ENCODE peak calls at places on chromosomes 1 and 21, in seven cellular contexts. T is psoas muscle, L is cardiac fibroblast, B is dorsolateral prefrontal cortex, H is AG09309, G is lower lobe of right lung, A is BJ. I is an unnamed sample.

GRCh38 chr1:222461941-222462340 is 86.0 kb downstream of the HHIPL2 start:
- DNase-seq in T (no peak), L (no peak), B (no peak), H (no peak), G (no peak), A (no peak), I (no peak)

GRCh38 chr21:31524140-31524539 is 135.4 kb upstream of the SOD1 start:
- DNase-seq in T (no peak), L (no peak), B (no peak), H (no peak), G (no peak), A (no peak), I (no peak)

GRCh38 chr21:45861156-45861870 is 120.3 kb upstream of the COL6A1 start:
- DNase-seq in T (no peak), L (no peak), B (no peak), H (no peak), G (no peak), A (no peak), I (no peak)

GRCh38 chr21:32772281-32773047 is 909 bp upstream of the PAXBP1 start:
- DNase-seq in T (peak), L (peak), B (no peak), H (no peak), G (no peak), A (no peak), I (no peak)

GRCh38 chr1:66495490-66495889 is 38.5 kb upstream of the SGIP1 start:
- DNase-seq in T (no peak), L (no peak), B (no peak), H (peak), G (no peak), A (peak), I (no peak)

GRCh38 chr21:14838400-14838799 is 226.4 kb downstream of the NRIP1 start:
- DNase-seq in T (no peak), L (no peak), B (no peak), H (no peak), G (no peak), A (no peak), I (no peak)

GRCh38 chr1:182114627-182115023 is 53.1 kb upstream of the ZNF648 start:
- DNase-seq in T (no peak), L (no peak), B (no peak), H (no peak), G (no peak), A (no peak), I (no peak)

GRCh38 chr1:67711850-67712202 is 26.8 kb downstream of the GADD45A start:
- DNase-seq in T (no peak), L (no peak), B (no peak), H (no peak), G (no peak), A (no peak), I (no peak)

GRCh38 chr1:245051349-245052221 is 103.2 kb upstream of the KIF26B start:
- DNase-seq in T (no peak), L (peak), B (no peak), H (no peak), G (peak), A (no peak), I (no peak)

GRCh38 chr1:62720946-62721554 is 32.9 kb upstream of the DOCK7 start:
- DNase-seq in T (no peak), L (peak), B (no peak), H (no peak), G (no peak), A (no peak), I (no peak)

GRCh38 chr1:69479734-69480133 is 88.0 kb upstream of the LRRC7 start:
- DNase-seq in T (no peak), L (no peak), B (no peak), H (no peak), G (no peak), A (no peak), I (no peak)

GRCh38 chr1:50415235-50416149 is 7.8 kb downstream of the DMRTA2 start:
- DNase-seq in T (no peak), L (no peak), B (no peak), H (no peak), G (no peak), A (no peak), I (no peak)

GRCh38 chr1:208781391-208782035 is 537.3 kb upstream of the PLXNA2 start:
- DNase-seq in T (no peak), L (no peak), B (no peak), H (no peak), G (no peak), A (no peak), I (no peak)

GRCh38 chr1:191022856-191023255 is 545.2 kb upstream of the BRINP3 start:
- DNase-seq in T (no peak), L (peak), B (no peak), H (no peak), G (no peak), A (no peak), I (no peak)

GRCh38 chr1:94081566-94082344 is 39.2 kb downstream of the ABCA4 start:
- DNase-seq in T (no peak), L (peak), B (no peak), H (peak), G (no peak), A (peak), I (no peak)

GRCh38 chr1:226586116-226586515 is 37.6 kb downstream of the STUM start:
- DNase-seq in T (no peak), L (no peak), B (no peak), H (no peak), G (no peak), A (no peak), I (no peak)

GRCh38 chr1:39268906-39269305 is 64.4 kb downstream of the MACF1 start:
- DNase-seq in T (no peak), L (no peak), B (peak), H (no peak), G (no peak), A (no peak), I (no peak)

GRCh38 chr1:24932284-24932683 is 2.2 kb upstream of the RUNX3 start:
- DNase-seq in T (no peak), L (peak), B (no peak), H (no peak), G (peak), A (no peak), I (peak)
- TF ChIP-seq CTCF in T (peak), L (no peak), B (peak), H (peak), G (peak), A (no peak), I (peak)

DNA sequence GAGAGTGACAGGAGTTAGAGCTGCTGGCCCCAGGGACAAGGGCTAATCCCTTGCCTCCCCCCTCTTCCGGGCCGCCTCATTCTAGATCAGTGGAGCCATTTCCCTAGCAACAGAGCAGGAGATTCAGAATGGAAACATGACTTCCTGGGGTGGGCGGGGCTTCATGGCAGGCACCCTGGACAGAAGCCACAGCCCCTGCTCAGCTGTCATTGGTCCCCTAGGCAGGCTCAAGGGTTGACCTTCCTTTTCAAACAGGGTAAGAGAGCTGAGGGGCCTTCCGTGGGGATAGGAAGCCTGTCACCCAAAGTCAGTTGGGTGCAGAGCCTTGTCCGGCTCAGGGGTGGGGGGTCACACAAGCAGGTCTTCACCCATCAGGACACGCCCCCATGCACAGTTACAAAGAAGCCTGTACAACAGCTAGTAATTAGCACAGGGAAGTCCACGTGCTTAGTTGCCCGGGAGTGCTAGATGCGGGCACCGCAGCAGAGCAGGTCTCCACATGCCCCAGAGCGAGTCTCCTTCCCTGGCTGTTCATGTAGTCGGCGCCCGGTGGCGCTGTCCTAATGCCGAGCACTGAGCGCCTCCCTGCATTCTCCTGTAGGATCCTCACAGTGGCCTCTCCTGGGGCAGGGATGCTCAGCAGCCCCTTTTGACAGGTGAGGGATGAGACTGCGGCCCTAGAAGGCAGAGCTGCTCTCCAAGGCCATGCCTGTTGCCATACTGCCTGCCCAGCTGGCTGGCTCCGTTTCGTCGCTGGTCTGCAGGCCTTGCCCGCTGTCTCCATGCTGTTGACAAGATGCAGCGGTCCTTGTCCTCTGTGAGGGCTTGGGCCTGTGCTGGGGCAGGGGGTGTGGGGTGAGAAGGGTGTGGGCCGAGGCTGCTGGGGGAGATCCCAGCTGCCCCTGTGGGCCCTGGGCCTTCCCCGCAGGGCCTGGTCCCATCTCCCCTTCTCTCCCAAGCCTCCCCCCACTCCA is 5.1 kb downstream of the TMEM201 start:
- DNase-seq in T (peak), L (peak), B (peak), H (no peak), G (peak), A (no peak), I (peak)
- TF ChIP-seq CTCF in T (no peak), L (no peak), B (no peak), H (no peak), G (no peak), A (no peak), I (no peak)

GRCh38 chr21:26683996-26684395 is 110.9 kb upstream of the CYYR1 start:
- DNase-seq in T (no peak), L (no peak), B (no peak), H (no peak), G (no peak), A (no peak), I (no peak)

GRCh38 chr21:26674324-26674723 is 101.2 kb upstream of the CYYR1 start:
- DNase-seq in T (no peak), L (no peak), B (no peak), H (no peak), G (no peak), A (no peak), I (no peak)

GRCh38 chr21:26684866-26685265 is 111.8 kb upstream of the CYYR1 start:
- DNase-seq in T (no peak), L (no peak), B (no peak), H (no peak), G (no peak), A (no peak), I (no peak)

DNA sequence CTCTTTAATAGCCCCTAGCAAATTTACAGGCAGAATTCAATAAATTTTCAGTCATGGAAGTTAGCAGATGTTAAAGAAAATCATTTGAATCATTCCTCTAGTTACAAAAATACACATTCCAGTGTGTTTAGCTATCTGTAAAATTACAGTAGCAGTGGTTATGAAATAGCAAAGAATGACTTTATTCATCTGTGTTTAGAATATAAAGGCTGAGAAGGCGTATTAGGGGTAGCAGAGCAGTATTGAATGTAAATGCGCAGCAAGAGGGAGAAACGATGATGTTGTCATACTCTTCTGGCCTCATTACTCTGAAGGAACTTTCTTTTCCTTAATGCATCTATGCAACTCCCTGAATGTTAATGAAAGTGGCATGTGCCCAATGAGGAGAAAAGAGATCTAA is 106.2 kb upstream of the CYYR1 start:
- DNase-seq in T (no peak), L (no peak), B (no peak), H (no peak), G (no peak), A (no peak), I (no peak)
- TF ChIP-seq CTCF in T (no peak), L (no peak), B (no peak), H (no peak), G (no peak), A (no peak), I (no peak)

DNA sequence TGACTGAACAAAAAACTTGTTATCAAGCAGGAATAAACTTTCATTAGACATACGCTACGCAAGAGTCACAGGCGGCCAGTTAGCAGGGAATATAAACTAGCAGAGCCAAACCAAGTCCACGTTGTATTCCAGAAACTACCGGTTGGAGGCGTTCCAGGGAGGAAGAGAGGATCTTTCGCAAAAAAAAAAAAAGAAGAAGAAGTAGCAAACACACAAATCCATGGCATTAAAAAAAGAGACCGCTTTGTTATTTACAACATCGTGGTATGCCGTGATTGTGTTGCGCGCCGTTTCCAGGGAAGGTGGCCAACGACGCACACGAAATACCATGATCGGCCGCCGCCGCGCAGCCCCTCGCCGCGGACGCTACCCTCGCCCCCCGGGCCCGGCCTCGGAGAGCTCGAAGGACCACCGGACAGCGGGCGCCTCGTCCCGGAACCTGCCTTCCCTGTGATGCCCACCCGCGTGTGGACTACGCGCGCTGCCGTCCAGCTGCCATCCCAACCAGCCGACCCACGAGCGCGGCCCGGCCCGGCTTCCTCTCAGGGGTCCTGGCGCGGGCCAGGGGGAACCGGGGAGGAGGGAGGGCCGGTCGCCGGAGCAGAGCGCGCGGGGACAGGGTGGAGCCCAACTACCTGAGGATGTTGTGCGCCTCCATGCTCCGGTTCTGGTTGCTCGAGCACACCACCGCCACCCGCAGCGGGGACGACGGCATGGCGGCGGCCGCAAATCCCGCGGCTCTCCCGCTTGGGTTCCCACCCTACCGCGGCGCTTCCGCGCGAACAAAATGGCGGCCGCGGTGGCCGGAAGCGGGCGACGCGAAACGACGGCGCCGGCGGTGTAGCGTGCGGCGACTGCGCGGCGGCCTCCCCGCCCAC is 581 bp downstream of the SSU72 start:
- DNase-seq in T (peak), L (peak), B (peak), H (no peak), G (peak), A (no peak), I (no peak)
- TF ChIP-seq CTCF in T (peak), L (peak), B (no peak), H (peak), G (no peak), A (peak), I (peak)

DNA sequence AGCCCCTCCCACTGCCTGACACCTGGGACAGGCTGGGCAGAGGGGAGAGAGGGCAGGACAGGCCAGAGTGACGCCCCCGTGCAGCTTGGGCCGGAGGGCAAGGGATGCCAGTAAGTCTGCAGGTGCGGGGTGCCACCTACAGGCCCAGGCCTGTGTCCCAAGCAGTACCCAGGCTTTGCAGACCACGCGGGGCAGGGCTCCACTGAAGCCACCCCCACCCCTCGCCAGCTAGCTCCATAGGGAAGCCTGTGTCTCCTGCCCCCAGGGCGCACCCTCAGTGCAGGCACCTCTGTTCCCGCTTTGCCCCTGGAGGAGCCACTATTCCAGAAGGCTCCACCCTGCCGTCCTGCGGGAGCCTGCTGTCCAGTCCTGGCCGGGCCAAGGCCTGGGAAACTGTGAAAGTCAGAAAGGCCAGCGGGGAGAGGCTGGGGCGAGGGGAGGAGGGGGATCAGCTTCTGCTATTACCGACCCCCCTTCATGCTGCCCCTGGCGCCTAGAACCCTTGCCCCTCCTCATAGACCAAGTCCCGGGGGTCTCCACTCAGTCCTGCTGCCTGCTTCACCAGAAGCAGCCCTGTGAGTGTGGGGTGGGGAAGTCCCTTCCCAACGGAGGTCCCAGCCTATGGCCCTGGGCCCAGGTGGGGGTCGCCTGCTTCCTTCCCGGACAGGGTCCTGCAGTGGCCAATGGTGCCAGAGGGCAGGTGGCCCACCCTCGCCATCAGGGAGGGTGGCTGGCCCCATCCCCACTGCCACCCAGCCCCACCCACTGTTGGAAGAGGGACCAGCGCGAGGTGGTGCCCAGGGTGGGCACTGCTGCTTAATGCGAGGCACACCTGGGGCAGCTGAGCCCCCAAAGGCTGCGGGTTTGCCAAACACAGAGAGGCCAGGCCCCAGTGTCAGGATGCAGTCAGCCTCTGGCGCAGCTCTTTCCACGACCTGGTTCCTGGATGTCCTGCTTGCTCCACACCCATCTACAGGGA is 54.4 kb downstream of the KCNAB2 start:
- DNase-seq in T (peak), L (no peak), B (no peak), H (no peak), G (peak), A (no peak), I (no peak)
- TF ChIP-seq CTCF in T (no peak), L (no peak), B (no peak), H (peak), G (no peak), A (no peak), I (no peak)

GRCh38 chr1:107147813-107148212 is 7.0 kb downstream of the NTNG1 start:
- DNase-seq in T (no peak), L (no peak), B (no peak), H (no peak), G (no peak), A (no peak), I (no peak)

GRCh38 chr1:107152332-107152731 is 11.5 kb downstream of the NTNG1 start:
- DNase-seq in T (no peak), L (no peak), B (no peak), H (no peak), G (no peak), A (no peak), I (no peak)

GRCh38 chr1:107153033-107153432 is 12.2 kb downstream of the NTNG1 start:
- DNase-seq in T (no peak), L (no peak), B (no peak), H (no peak), G (no peak), A (no peak), I (no peak)
- TF ChIP-seq CTCF in T (no peak), L (no peak), B (no peak), H (no peak), G (no peak), A (no peak), I (peak)

GRCh38 chr1:42860339-42861013 is 14.1 kb downstream of the ZNF691 start:
- DNase-seq in T (no peak), L (no peak), B (no peak), H (no peak), G (no peak), A (no peak), I (no peak)
- TF ChIP-seq CTCF in T (no peak), L (no peak), B (no peak), H (no peak), G (no peak), A (peak), I (peak)

GRCh38 chr1:22579541-22580155 is 16.4 kb downstream of the EPHA8 start:
- DNase-seq in T (no peak), L (no peak), B (no peak), H (no peak), G (no peak), A (no peak), I (no peak)

GRCh38 chr1:22578732-22579361 is 15.6 kb downstream of the EPHA8 start:
- DNase-seq in T (no peak), L (no peak), B (no peak), H (no peak), G (no peak), A (no peak), I (no peak)

GRCh38 chr1:22576148-22576544 is 12.9 kb downstream of the EPHA8 start:
- DNase-seq in T (no peak), L (no peak), B (no peak), H (no peak), G (no peak), A (no peak), I (no peak)

GRCh38 chr1:22575532-22576147 is 12.4 kb downstream of the EPHA8 start:
- DNase-seq in T (no peak), L (no peak), B (no peak), H (no peak), G (no peak), A (no peak), I (no peak)

DNA sequence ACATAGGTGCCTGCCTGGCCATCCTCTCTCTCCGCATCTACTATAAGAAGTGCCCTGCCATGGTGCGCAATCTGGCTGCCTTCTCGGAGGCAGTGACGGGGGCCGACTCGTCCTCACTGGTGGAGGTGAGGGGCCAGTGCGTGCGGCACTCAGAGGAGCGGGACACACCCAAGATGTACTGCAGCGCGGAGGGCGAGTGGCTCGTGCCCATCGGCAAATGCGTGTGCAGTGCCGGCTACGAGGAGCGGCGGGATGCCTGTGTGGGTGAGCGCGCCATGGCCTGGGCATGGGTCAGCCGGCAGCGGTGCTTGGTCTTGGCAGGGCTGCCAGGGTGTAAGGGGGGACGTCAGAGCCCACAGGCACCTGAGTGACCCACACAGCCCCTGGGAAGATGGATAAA is 13.3 kb downstream of the EPHA8 start:
- DNase-seq in T (no peak), L (no peak), B (no peak), H (no peak), G (no peak), A (no peak), I (no peak)
- TF ChIP-seq CTCF in T (no peak), L (no peak), B (no peak), H (no peak), G (no peak), A (no peak), I (no peak)

I was measured in progenitor cell of endocrine pancreas.